ENCODE peak calls at places on chromosome 5, in ten cellular contexts. L, O, T, X, I, R, N, E, M and V are unnamed samples.

GRCh38 chr5:64292611-64293215 is 127.1 kb downstream of the RNF180 start:
- DNase-seq in L (peak), O (peak), T (no peak), X (no peak), I (no peak), R (peak), N (peak), E (no peak), M (peak), V (no peak)

GRCh38 chr5:177162379-177162778 is 28.8 kb downstream of the NSD1 start:
- DNase-seq in L (no peak), O (no peak), T (no peak), X (no peak), I (no peak), R (peak), N (no peak), E (no peak), M (no peak), V (no peak)

GRCh38 chr5:75510417-75510835 is 1.0 kb downstream of the CERT1 start:
- DNase-seq in L (no peak), O (peak), T (no peak), X (no peak), I (no peak), R (peak), N (no peak), E (no peak), M (peak), V (no peak)

GRCh38 chr5:1668141-1668721 is 131.4 kb downstream of the MRPL36 start:
- DNase-seq in L (no peak), O (no peak), T (no peak), X (no peak), I (no peak), R (no peak), N (no peak), E (no peak), M (no peak), V (no peak)

GRCh38 chr5:80010754-80011392 is 19.8 kb upstream of the MTX3 start:
- DNase-seq in L (no peak), O (no peak), T (no peak), X (no peak), I (no peak), R (no peak), N (no peak), E (no peak), M (no peak), V (peak)

GRCh38 chr5:77230727-77231469 is 20.4 kb downstream of the PDE8B start:
- DNase-seq in L (no peak), O (no peak), T (no peak), X (no peak), I (no peak), R (no peak), N (no peak), E (no peak), M (no peak), V (no peak)

GRCh38 chr5:61332891-61333350 is 863 bp downstream of the ZSWIM6 start:
- DNase-seq in L (peak), O (peak), T (no peak), X (no peak), I (peak), R (peak), N (no peak), E (peak), M (peak), V (peak)

GRCh38 chr5:115939059-115939458 is 23.2 kb upstream of the LVRN start:
- DNase-seq in L (no peak), O (no peak), T (no peak), X (no peak), I (no peak), R (peak), N (no peak), E (no peak), M (no peak), V (no peak)

GRCh38 chr5:31209341-31209740 is 15.9 kb downstream of the CDH6 start:
- DNase-seq in L (no peak), O (no peak), T (no peak), X (no peak), I (no peak), R (no peak), N (no peak), E (no peak), M (no peak), V (no peak)

GRCh38 chr5:124920909-124921666 is 174.6 kb upstream of the ZNF608 start:
- DNase-seq in L (no peak), O (no peak), T (no peak), X (no peak), I (no peak), R (no peak), N (no peak), E (no peak), M (no peak), V (no peak)

GRCh38 chr5:10307206-10308148 is at the start of gene CMBL:
- DNase-seq in L (peak), O (peak), T (no peak), X (no peak), I (peak), R (peak), N (no peak), E (no peak), M (peak), V (peak)

GRCh38 chr5:143200781-143201398 is 202.6 kb downstream of the NR3C1 start:
- DNase-seq in L (peak), O (peak), T (no peak), X (no peak), I (no peak), R (peak), N (no peak), E (no peak), M (peak), V (peak)